ENCODE peak calls at places on chromosome 6, in eight cellular contexts. One of them, this sample, is unnamed.

GRCh38 chr6:22621701-22622100 is 52.3 kb downstream of the HDGFL1 start:
- DNase-seq in HepG2: no peak
- DNase-seq in GM12878: no peak
- DNase-seq in suprapubic skin: no peak
- DNase-seq in K562: no peak
- DNase-seq in H1: no peak
- DNase-seq in stomach: no peak
- DNase-seq in transverse colon: no peak
- DNase-seq in this sample: no peak

GRCh38 chr6:37077459-37078296 is 72.2 kb downstream of the FGD2 start:
- DNase-seq in HepG2: no peak
- DNase-seq in GM12878: no peak
- DNase-seq in suprapubic skin: peak; percentile 95
- DNase-seq in K562: no peak
- DNase-seq in H1: peak; percentile 72
- DNase-seq in stomach: peak; percentile 42
- DNase-seq in transverse colon: peak; percentile 64
- DNase-seq in this sample: peak; percentile 94

GRCh38 chr6:104357928-104358327 is 501.8 kb downstream of the HACE1 start:
- DNase-seq in HepG2: no peak
- DNase-seq in GM12878: no peak
- DNase-seq in suprapubic skin: no peak
- DNase-seq in K562: no peak
- DNase-seq in H1: no peak
- DNase-seq in stomach: no peak
- DNase-seq in transverse colon: peak; percentile 9
- DNase-seq in this sample: no peak

GRCh38 chr6:112524071-112524470 is 176.9 kb downstream of the RFPL4B start:
- DNase-seq in HepG2: no peak
- DNase-seq in GM12878: no peak
- DNase-seq in suprapubic skin: no peak
- DNase-seq in K562: no peak
- DNase-seq in H1: no peak
- DNase-seq in stomach: no peak
- DNase-seq in transverse colon: no peak
- DNase-seq in this sample: no peak

GRCh38 chr6:135941275-135941674 is 89.8 kb downstream of the PDE7B start:
- DNase-seq in HepG2: no peak
- DNase-seq in GM12878: no peak
- DNase-seq in suprapubic skin: no peak
- DNase-seq in K562: no peak
- DNase-seq in H1: no peak
- DNase-seq in stomach: no peak
- DNase-seq in transverse colon: no peak
- DNase-seq in this sample: no peak

GRCh38 chr6:102390541-102390940 is 997.0 kb downstream of the GRIK2 start:
- DNase-seq in HepG2: no peak
- DNase-seq in GM12878: no peak
- DNase-seq in suprapubic skin: no peak
- DNase-seq in K562: no peak
- DNase-seq in H1: no peak
- DNase-seq in stomach: no peak
- DNase-seq in transverse colon: no peak
- DNase-seq in this sample: no peak

GRCh38 chr6:17493286-17493685 is 99.9 kb downstream of the CAP2 start:
- DNase-seq in HepG2: no peak
- DNase-seq in GM12878: no peak
- DNase-seq in suprapubic skin: no peak
- DNase-seq in K562: peak; percentile 31
- DNase-seq in H1: no peak
- DNase-seq in stomach: no peak
- DNase-seq in transverse colon: no peak
- DNase-seq in this sample: peak; percentile 84

GRCh38 chr6:157519255-157520116 is 138.5 kb downstream of the ZDHHC14 start:
- DNase-seq in HepG2: no peak
- DNase-seq in GM12878: no peak
- DNase-seq in suprapubic skin: no peak
- DNase-seq in K562: no peak
- DNase-seq in H1: no peak
- DNase-seq in stomach: no peak
- DNase-seq in transverse colon: no peak
- DNase-seq in this sample: no peak

GRCh38 chr6:135922170-135922569 is 70.7 kb downstream of the PDE7B start:
- DNase-seq in HepG2: no peak
- DNase-seq in GM12878: no peak
- DNase-seq in suprapubic skin: no peak
- DNase-seq in K562: no peak
- DNase-seq in H1: no peak
- DNase-seq in stomach: no peak
- DNase-seq in transverse colon: no peak
- DNase-seq in this sample: peak; percentile 72

GRCh38 chr6:160789263-160790027 is 87.4 kb downstream of the PLG start:
- DNase-seq in HepG2: no peak
- DNase-seq in GM12878: peak; percentile 49
- DNase-seq in suprapubic skin: no peak
- DNase-seq in K562: no peak
- DNase-seq in H1: no peak
- DNase-seq in stomach: no peak
- DNase-seq in transverse colon: no peak
- DNase-seq in this sample: no peak

GRCh38 chr6:116087437-116088027 is 13.1 kb upstream of the NT5DC1 start:
- DNase-seq in HepG2: no peak
- DNase-seq in GM12878: peak; percentile 92
- DNase-seq in suprapubic skin: no peak
- DNase-seq in K562: no peak
- DNase-seq in H1: no peak
- DNase-seq in stomach: no peak
- DNase-seq in transverse colon: no peak
- DNase-seq in this sample: no peak

GRCh38 chr6:74248966-74249365 is 553.0 kb downstream of the CD109 start:
- DNase-seq in HepG2: no peak
- DNase-seq in GM12878: no peak
- DNase-seq in suprapubic skin: no peak
- DNase-seq in K562: no peak
- DNase-seq in H1: no peak
- DNase-seq in stomach: no peak
- DNase-seq in transverse colon: no peak
- DNase-seq in this sample: no peak

GRCh38 chr6:161618816-161619454 is 345.1 kb upstream of the AGPAT4 start:
- DNase-seq in HepG2: peak; percentile 49
- DNase-seq in GM12878: no peak
- DNase-seq in suprapubic skin: no peak
- DNase-seq in K562: peak; percentile 16
- DNase-seq in H1: no peak
- DNase-seq in stomach: no peak
- DNase-seq in transverse colon: no peak
- DNase-seq in this sample: no peak

GRCh38 chr6:21967282-21967681 is 329.6 kb downstream of the PRL start:
- DNase-seq in HepG2: no peak
- DNase-seq in GM12878: no peak
- DNase-seq in suprapubic skin: no peak
- DNase-seq in K562: no peak
- DNase-seq in H1: no peak
- DNase-seq in stomach: no peak
- DNase-seq in transverse colon: no peak
- DNase-seq in this sample: no peak

GRCh38 chr6:26342106-26342999 is 22.6 kb upstream of the BTN3A2 start:
- DNase-seq in HepG2: no peak
- DNase-seq in GM12878: no peak
- DNase-seq in suprapubic skin: no peak
- DNase-seq in K562: no peak
- DNase-seq in H1: no peak
- DNase-seq in stomach: no peak
- DNase-seq in transverse colon: no peak
- DNase-seq in this sample: no peak

GRCh38 chr6:41475737-41476357 is 70.3 kb upstream of the FOXP4 start:
- DNase-seq in HepG2: peak; percentile 55
- DNase-seq in GM12878: no peak
- DNase-seq in suprapubic skin: no peak
- DNase-seq in K562: no peak
- DNase-seq in H1: no peak
- DNase-seq in stomach: no peak
- DNase-seq in transverse colon: no peak
- DNase-seq in this sample: no peak

GRCh38 chr6:138498575-138499302 is 555 bp downstream of the NHSL1 start:
- DNase-seq in HepG2: peak; percentile 68
- DNase-seq in GM12878: no peak
- DNase-seq in suprapubic skin: no peak
- DNase-seq in K562: no peak
- DNase-seq in H1: no peak
- DNase-seq in stomach: no peak
- DNase-seq in transverse colon: no peak
- DNase-seq in this sample: no peak
- TF ChIP-seq EP300 in HepG2: no peak
- TF ChIP-seq EP300 in GM12878: no peak
- TF ChIP-seq EP300 in suprapubic skin: no peak
- TF ChIP-seq EP300 in K562: no peak
- TF ChIP-seq EP300 in H1: no peak
- TF ChIP-seq EP300 in stomach: no peak
- TF ChIP-seq EP300 in transverse colon: no peak
- TF ChIP-seq EP300 in this sample: no peak

GRCh38 chr6:10949579-10950490 is 63.0 kb downstream of the SYCP2L start:
- DNase-seq in HepG2: peak; percentile 40
- DNase-seq in GM12878: no peak
- DNase-seq in suprapubic skin: no peak
- DNase-seq in K562: no peak
- DNase-seq in H1: no peak
- DNase-seq in stomach: no peak
- DNase-seq in transverse colon: no peak
- DNase-seq in this sample: no peak

GRCh38 chr6:10954590-10955010 is 67.7 kb downstream of the SYCP2L start:
- DNase-seq in HepG2: peak; percentile 82
- DNase-seq in GM12878: peak; percentile 31
- DNase-seq in suprapubic skin: no peak
- DNase-seq in K562: peak; percentile 79
- DNase-seq in H1: peak; percentile 96
- DNase-seq in stomach: peak; percentile 75
- DNase-seq in transverse colon: peak; percentile 75
- DNase-seq in this sample: no peak

GRCh38 chr6:10956776-10957175 is 69.9 kb downstream of the SYCP2L start:
- DNase-seq in HepG2: no peak
- DNase-seq in GM12878: no peak
- DNase-seq in suprapubic skin: no peak
- DNase-seq in K562: no peak
- DNase-seq in H1: no peak
- DNase-seq in stomach: no peak
- DNase-seq in transverse colon: no peak
- DNase-seq in this sample: no peak

GRCh38 chr6:10947966-10948365 is 61.1 kb downstream of the SYCP2L start:
- DNase-seq in HepG2: no peak
- DNase-seq in GM12878: no peak
- DNase-seq in suprapubic skin: no peak
- DNase-seq in K562: no peak
- DNase-seq in H1: no peak
- DNase-seq in stomach: no peak
- DNase-seq in transverse colon: no peak
- DNase-seq in this sample: no peak

GRCh38 chr6:10951675-10952282 is 64.9 kb downstream of the SYCP2L start:
- DNase-seq in HepG2: peak; percentile 70
- DNase-seq in GM12878: no peak
- DNase-seq in suprapubic skin: no peak
- DNase-seq in K562: no peak
- DNase-seq in H1: no peak
- DNase-seq in stomach: no peak
- DNase-seq in transverse colon: no peak
- DNase-seq in this sample: no peak
- TF ChIP-seq POLR2AphosphoS5 in HepG2: no peak
- TF ChIP-seq POLR2AphosphoS5 in GM12878: no peak
- TF ChIP-seq POLR2AphosphoS5 in suprapubic skin: no peak
- TF ChIP-seq POLR2AphosphoS5 in K562: no peak
- TF ChIP-seq POLR2AphosphoS5 in H1: no peak
- TF ChIP-seq POLR2AphosphoS5 in stomach: no peak
- TF ChIP-seq POLR2AphosphoS5 in transverse colon: no peak
- TF ChIP-seq POLR2AphosphoS5 in this sample: no peak

GRCh38 chr6:101203664-101204063 is 189.8 kb upstream of the GRIK2 start:
- DNase-seq in HepG2: no peak
- DNase-seq in GM12878: no peak
- DNase-seq in suprapubic skin: no peak
- DNase-seq in K562: no peak
- DNase-seq in H1: no peak
- DNase-seq in stomach: no peak
- DNase-seq in transverse colon: no peak
- DNase-seq in this sample: no peak
- TF ChIP-seq EP300 in HepG2: no peak
- TF ChIP-seq EP300 in GM12878: no peak
- TF ChIP-seq EP300 in suprapubic skin: no peak
- TF ChIP-seq EP300 in K562: no peak
- TF ChIP-seq EP300 in H1: no peak
- TF ChIP-seq EP300 in stomach: no peak
- TF ChIP-seq EP300 in transverse colon: no peak
- TF ChIP-seq EP300 in this sample: no peak

DNA sequence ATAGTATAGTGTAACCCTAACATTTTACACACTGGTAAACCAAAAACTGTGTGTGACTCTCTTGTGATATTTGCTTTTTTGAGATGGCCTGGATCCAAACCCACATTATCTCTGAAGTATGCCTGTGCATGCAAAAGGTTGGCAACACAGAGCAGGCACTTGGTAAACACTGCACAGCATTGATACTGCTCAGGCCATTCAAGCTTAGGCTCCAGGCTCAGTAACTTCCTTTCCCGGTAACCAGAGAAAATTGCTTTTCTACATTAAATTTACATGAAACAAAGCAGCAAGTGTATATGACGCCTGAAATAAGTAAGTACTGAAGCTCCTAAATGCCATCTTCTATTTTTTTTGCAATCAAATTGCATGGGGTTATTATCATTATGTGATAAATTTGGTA is 205.7 kb downstream of the EPM2A start:
- DNase-seq in HepG2: no peak
- DNase-seq in GM12878: no peak
- DNase-seq in suprapubic skin: no peak
- DNase-seq in K562: no peak
- DNase-seq in H1: no peak
- DNase-seq in stomach: peak; percentile 47
- DNase-seq in transverse colon: no peak
- DNase-seq in this sample: no peak
- TF ChIP-seq POLR2AphosphoS5 in HepG2: no peak
- TF ChIP-seq POLR2AphosphoS5 in GM12878: no peak
- TF ChIP-seq POLR2AphosphoS5 in suprapubic skin: no peak
- TF ChIP-seq POLR2AphosphoS5 in K562: no peak
- TF ChIP-seq POLR2AphosphoS5 in H1: no peak
- TF ChIP-seq POLR2AphosphoS5 in stomach: no peak
- TF ChIP-seq POLR2AphosphoS5 in transverse colon: no peak
- TF ChIP-seq POLR2AphosphoS5 in this sample: no peak

GRCh38 chr6:85404497-85405174 is 45.2 kb upstream of the NT5E start:
- DNase-seq in HepG2: peak; percentile 82
- DNase-seq in GM12878: no peak
- DNase-seq in suprapubic skin: no peak
- DNase-seq in K562: no peak
- DNase-seq in H1: no peak
- DNase-seq in stomach: peak; percentile 54
- DNase-seq in transverse colon: peak; percentile 60
- DNase-seq in this sample: no peak
- TF ChIP-seq EP300 in HepG2: peak; percentile 57
- TF ChIP-seq EP300 in GM12878: no peak
- TF ChIP-seq EP300 in suprapubic skin: no peak
- TF ChIP-seq EP300 in K562: no peak
- TF ChIP-seq EP300 in H1: no peak
- TF ChIP-seq EP300 in stomach: no peak
- TF ChIP-seq EP300 in transverse colon: no peak
- TF ChIP-seq EP300 in this sample: no peak